ENCODE peak calls at places on chromosome 15, in six cellular contexts. V is RWPE1; F is NCI-H1930; T is cardiac muscle cell; D is CD4-positive, CD25-positive, alpha-beta regulatory T cell; C is non-pigmented ciliary epithelial cell. Z is an unnamed sample.

GRCh38 chr15:33988384-33988783 is 20.1 kb downstream of the CHRM5 start:
- DNase-seq in V (no peak), D (no peak), C (no peak), F (no peak), T (no peak), Z (no peak)

GRCh38 chr15:78211189-78211921 is 23.0 kb downstream of the ACSBG1 start:
- DNase-seq in V (no peak), D (no peak), F (no peak), T (no peak), C (no peak), Z (no peak)

GRCh38 chr15:98943609-98944111 is 63.9 kb downstream of the PGPEP1L start:
- DNase-seq in T (no peak), F (no peak), D (no peak), V (no peak), C (no peak), Z (no peak)

GRCh38 chr15:38076806-38077205 is 142.4 kb downstream of the TMCO5A start:
- DNase-seq in V (no peak), C (no peak), D (no peak), F (no peak), T (no peak), Z (no peak)

GRCh38 chr15:80242132-80242769 is 9.8 kb downstream of the CTXND1 start:
- DNase-seq in F (no peak), C (no peak), V (no peak), T (peak), D (no peak), Z (no peak)

GRCh38 chr15:68552773-68553172 is 26.0 kb upstream of the CORO2B start:
- DNase-seq in C (no peak), T (no peak), D (no peak), V (no peak), F (no peak), Z (no peak)

GRCh38 chr15:85980946-85981345 is 98.7 kb upstream of the AGBL1 start:
- DNase-seq in C (no peak), F (no peak), D (no peak), T (no peak), V (peak), Z (no peak)

GRCh38 chr15:24848050-24848449 is 106.7 kb upstream of the SNRPN start:
- DNase-seq in F (peak), V (no peak), D (no peak), C (no peak), T (peak), Z (no peak)

GRCh38 chr15:89672221-89673161 is 6.7 kb downstream of the PLIN1 start:
- DNase-seq in V (no peak), T (no peak), D (no peak), F (no peak), C (no peak), Z (no peak)

GRCh38 chr15:63350178-63350621 is 31.4 kb downstream of the CA12 start:
- DNase-seq in D (no peak), F (no peak), V (no peak), T (no peak), C (no peak), Z (no peak)

GRCh38 chr15:29674661-29675533 is 147.4 kb downstream of the TJP1 start:
- DNase-seq in V (peak), C (no peak), D (no peak), F (no peak), T (peak), Z (no peak)

GRCh38 chr15:59376735-59377134 is 4.1 kb upstream of the MYO1E start:
- DNase-seq in C (no peak), V (no peak), T (no peak), F (no peak), D (no peak), Z (no peak)

GRCh38 chr15:59191855-59192237 is 14.8 kb upstream of the LDHAL6B start:
- DNase-seq in C (peak), D (no peak), T (no peak), F (no peak), V (peak), Z (no peak)

GRCh38 chr15:57751177-57751800 is 44.8 kb downstream of the POLR2M start:
- DNase-seq in V (peak), D (no peak), C (no peak), T (peak), F (no peak), Z (no peak)

GRCh38 chr15:44081223-44082013 is 113.7 kb downstream of the FRMD5 start:
- DNase-seq in C (peak), D (no peak), T (no peak), F (no peak), V (no peak), Z (no peak)

GRCh38 chr15:76175442-76175841 is 115.7 kb downstream of the TMEM266 start:
- DNase-seq in D (no peak), T (no peak), F (no peak), C (no peak), V (no peak), Z (no peak)

GRCh38 chr15:90583471-90584252 is 53.9 kb downstream of the CRTC3 start:
- DNase-seq in C (no peak), T (peak), V (no peak), D (no peak), F (no peak), Z (no peak)

GRCh38 chr15:94255540-94255939 is 24.2 kb downstream of the MCTP2 start:
- DNase-seq in T (no peak), F (no peak), D (no peak), C (no peak), V (no peak), Z (no peak)

GRCh38 chr15:56736308-56736707 is 3.0 kb upstream of the ZNF280D start:
- DNase-seq in T (no peak), V (peak), C (no peak), F (no peak), D (no peak), Z (no peak)

GRCh38 chr15:72339777-72340177 is 19.8 kb upstream of the CELF6 start:
- DNase-seq in C (peak), F (no peak), V (peak), D (no peak), T (no peak), Z (no peak)

GRCh38 chr15:94987085-94987484 is 755.7 kb downstream of the MCTP2 start:
- DNase-seq in D (no peak), T (no peak), F (no peak), V (no peak), C (no peak), Z (no peak)

GRCh38 chr15:101437209-101437608 is 52.3 kb downstream of the PCSK6 start:
- DNase-seq in D (no peak), T (no peak), V (no peak), F (no peak), C (no peak), Z (peak)

GRCh38 chr15:90086868-90087268 is 15.4 kb downstream of the IDH2 start:
- DNase-seq in F (no peak), T (no peak), C (no peak), D (peak), V (peak), Z (peak)

GRCh38 chr15:38707802-38708671 is 143.4 kb upstream of the RASGRP1 start:
- DNase-seq in D (peak), C (no peak), F (no peak), V (peak), T (peak), Z (peak)

GRCh38 chr15:36738817-36739216 is 159.4 kb downstream of the CDIN1 start:
- DNase-seq in D (no peak), C (no peak), V (no peak), T (no peak), F (no peak), Z (no peak)

GRCh38 chr15:71228403-71228802 is 113.1 kb downstream of the THSD4 start:
- DNase-seq in D (no peak), F (no peak), T (peak), C (no peak), V (no peak), Z (no peak)

GRCh38 chr15:48358229-48358641 is 27.0 kb downstream of the DUT start:
- DNase-seq in C (no peak), D (no peak), T (peak), F (no peak), V (peak), Z (no peak)

GRCh38 chr15:94237903-94238302 is 6.5 kb downstream of the MCTP2 start:
- DNase-seq in D (no peak), V (no peak), F (no peak), T (no peak), C (no peak), Z (no peak)

Z was measured in naive thymus-derived CD4-positive, alpha-beta T cell.